ENCODE peak calls at places on chromosomes 12 and 14, in six cellular contexts. D is DND-41, Q is body of pancreas, X is sigmoid colon, E is osteoblast, L is AG04450. N is an unnamed sample. For H3K9me3, the result is how much of the 10 kb centered on the place peaks cover.

GRCh38 chr12:51536159-51536558 is 54.9 kb upstream of the SCN8A start:
- DNase-seq in D (no peak), Q (no peak), X (no peak), E (no peak), L (no peak), N (no peak)

GRCh38 chr14:88879016-88879415 is 54.6 kb downstream of the TTC8 start:
- DNase-seq in D (no peak), Q (no peak), X (no peak), E (no peak), L (peak), N (no peak)

GRCh38 chr12:53675701-53676607 is at the start of gene ATP5MC2:
- DNase-seq in D (peak), Q (peak), X (peak), E (peak), L (peak), N (peak)

GRCh38 chr14:33510991-33511390 is 439.9 kb downstream of the EGLN3 start:
- DNase-seq in D (no peak), Q (no peak), X (no peak), E (no peak), L (no peak), N (no peak)

GRCh38 chr12:128637616-128638606 is 185.8 kb downstream of the SLC15A4 start:
- DNase-seq in D (no peak), Q (no peak), X (no peak), E (no peak), L (no peak), N (no peak)

GRCh38 chr12:26614217-26614616 is 218.8 kb downstream of the ITPR2 start:
- DNase-seq in D (no peak), Q (peak), X (no peak), E (peak), L (no peak), N (no peak)

GRCh38 chr12:50960130-50960529 is 7.8 kb downstream of the HIGD1C start:
- DNase-seq in D (no peak), Q (no peak), X (no peak), E (no peak), L (no peak), N (no peak)

GRCh38 chr12:118377005-118377890 is 893 bp downstream of the SUDS3 start:
- DNase-seq in D (peak), Q (no peak), X (no peak), E (peak), L (no peak), N (no peak)

GRCh38 chr12:9363145-9363544 is 154.9 kb upstream of the PZP start:
- DNase-seq in D (no peak), Q (no peak), X (no peak), E (no peak), L (no peak), N (no peak)

GRCh38 chr12:42690264-42690663 is 100.7 kb upstream of the PRICKLE1 start:
- DNase-seq in D (no peak), Q (no peak), X (no peak), E (no peak), L (no peak), N (no peak)

GRCh38 chr12:68483592-68484373 is 126.9 kb upstream of the RAP1B start:
- DNase-seq in D (no peak), Q (no peak), X (no peak), E (no peak), L (no peak), N (no peak)

GRCh38 chr12:79737875-79738718 is 47.3 kb upstream of the PAWR start:
- DNase-seq in D (peak), Q (peak), X (no peak), E (no peak), L (no peak), N (no peak)

GRCh38 chr12:4031703-4032291 is 158.6 kb upstream of the PARP11 start:
- DNase-seq in D (no peak), Q (peak), X (peak), E (no peak), L (no peak), N (no peak)

GRCh38 chr12:75635606-75636444 is 124.4 kb upstream of the KRR1 start:
- DNase-seq in D (peak), Q (no peak), X (no peak), E (peak), L (peak), N (no peak)

GRCh38 chr12:21710944-21711343 is 53.3 kb upstream of the LDHB start:
- DNase-seq in D (no peak), Q (no peak), X (no peak), E (no peak), L (no peak), N (no peak)

GRCh38 chr12:46386877-46387629 is 14.5 kb upstream of the SLC38A2 start:
- DNase-seq in D (no peak), Q (no peak), X (no peak), E (no peak), L (no peak), N (no peak)

GRCh38 chr14:53304726-53305381 is 151.7 kb upstream of the DDHD1 start:
- DNase-seq in D (no peak), Q (no peak), X (peak), E (no peak), L (peak), N (no peak)

GRCh38 chr12:52316701-52317100 is 4.5 kb downstream of the KRT83 start:
- DNase-seq in D (no peak), Q (no peak), X (no peak), E (peak), L (no peak), N (no peak)

GRCh38 chr12:130375296-130375695 is 37.6 kb downstream of the PIWIL1 start:
- DNase-seq in D (no peak), Q (no peak), X (no peak), E (no peak), L (no peak), N (no peak)

GRCh38 chr12:37545759-37546158 is 770.8 kb upstream of the ALG10B start:
- DNase-seq in D (no peak), Q (no peak), X (no peak), E (no peak), L (no peak), N (no peak)

GRCh38 chr12:37543966-37544668 is 772.5 kb upstream of the ALG10B start:
- DNase-seq in D (no peak), Q (no peak), X (no peak), E (no peak), L (no peak), N (no peak)

GRCh38 chr12:37543131-37543965 is 773.2 kb upstream of the ALG10B start:
- DNase-seq in D (no peak), Q (no peak), X (no peak), E (peak), L (no peak), N (no peak)

GRCh38 chr12:37546206-37546605 is 770.4 kb upstream of the ALG10B start:
- DNase-seq in D (no peak), Q (no peak), X (no peak), E (no peak), L (no peak), N (no peak)

GRCh38 chr12:37541356-37541755 is 775.2 kb upstream of the ALG10B start:
- DNase-seq in D (no peak), Q (no peak), X (no peak), E (no peak), L (no peak), N (no peak)
- H3K9me3 ChIP-seq in D (under half), Q (under half), X (under half), E (under half), L (half or more), N (under half)

GRCh38 chr14:29856516-29856915 is 71.1 kb downstream of the PRKD1 start:
- DNase-seq in D (no peak), Q (no peak), X (no peak), E (no peak), L (no peak), N (no peak)
- H3K9me3 ChIP-seq in D (under half), Q (under half), X (under half), E (under half), L (under half), N (under half)

GRCh38 chr12:34600592-34601462 is 578.5 kb downstream of the ALG10 start:
- DNase-seq in D (no peak), Q (no peak), X (no peak), E (peak), L (no peak), N (no peak)

GRCh38 chr12:34603382-34604035 is 581.2 kb downstream of the ALG10 start:
- DNase-seq in D (no peak), Q (no peak), X (peak), E (peak), L (no peak), N (no peak)

GRCh38 chr12:34602213-34602940 is 580.1 kb downstream of the ALG10 start:
- DNase-seq in D (no peak), Q (no peak), X (peak), E (no peak), L (no peak), N (no peak)

GRCh38 chr12:34599530-34600513 is 577.5 kb downstream of the ALG10 start:
- DNase-seq in D (no peak), Q (peak), X (peak), E (peak), L (no peak), N (no peak)

DNA sequence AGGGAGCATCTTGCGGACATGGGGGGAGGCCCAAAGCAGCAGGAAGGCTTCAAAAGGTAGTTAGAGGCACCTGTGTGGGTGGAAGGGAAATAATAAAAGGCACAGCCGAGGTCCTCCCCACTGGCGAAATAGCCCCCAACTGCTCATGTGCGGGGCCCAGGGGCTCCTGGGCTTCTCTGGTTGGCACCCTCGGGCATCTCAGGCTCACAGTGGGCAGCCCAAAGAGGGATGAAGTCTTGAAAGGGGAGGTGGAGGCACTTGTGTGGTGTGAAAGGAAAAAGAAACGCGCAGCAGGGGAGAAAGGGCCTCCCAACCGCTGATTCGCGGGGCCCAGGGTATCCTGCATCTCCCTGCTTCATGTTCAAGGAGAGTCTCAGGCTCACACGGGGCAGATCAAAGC is 579.4 kb downstream of the ALG10 start:
- DNase-seq in D (no peak), Q (no peak), X (no peak), E (no peak), L (no peak), N (no peak)
- H3K9me3 ChIP-seq in D (half or more), Q (under half), X (under half), E (under half), L (half or more), N (under half)

DNA sequence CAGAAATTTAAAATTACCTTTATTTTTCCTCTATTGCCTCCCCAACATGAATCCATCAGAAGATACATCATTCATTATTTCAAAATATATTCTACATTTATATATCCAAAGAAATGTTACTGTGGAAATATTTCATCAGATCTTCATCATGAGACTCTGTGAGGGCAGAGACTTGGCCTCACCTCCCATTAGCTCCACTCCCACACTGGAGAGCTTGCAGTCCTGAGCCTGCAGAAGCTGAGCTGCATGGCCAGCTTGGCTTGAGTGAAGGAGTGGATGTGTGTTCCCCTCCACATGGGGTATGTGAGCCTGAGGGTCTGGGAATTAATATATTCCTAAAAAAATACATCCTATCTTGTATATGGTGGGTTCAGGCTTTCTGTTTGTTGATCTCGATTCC is 961.9 kb downstream of the TMEM121 start:
- DNase-seq in D (no peak), Q (no peak), X (no peak), E (no peak), L (no peak), N (no peak)
- H3K9me3 ChIP-seq in D (under half), Q (under half), X (under half), E (under half), L (under half), N (under half)

GRCh38 chr12:34212651-34213050 is 190.4 kb downstream of the ALG10 start:
- DNase-seq in D (no peak), Q (no peak), X (no peak), E (no peak), L (no peak), N (no peak)
- H3K9me3 ChIP-seq in D (under half), Q (under half), X (under half), E (under half), L (half or more), N (under half)

GRCh38 chr14:99991306-99991705 is 73.9 kb upstream of the EVL start:
- DNase-seq in D (no peak), Q (no peak), X (no peak), E (no peak), L (no peak), N (no peak)
- H3K9me3 ChIP-seq in D (under half), Q (under half), X (under half), E (under half), L (under half), N (under half)